ENCODE peak calls at places on chromosome 1, in five cellular contexts. I is left colon, H is cerebellar cortex, O is HFF-Myc, S is GM23248. Y is an unnamed sample.
A peak's percentile ranks its signal among the peaks of the same experiment; 100 is the strongest.

GRCh38 chr1:93844262-93845045 is 34.6 kb downstream of the DNTTIP2 start:
- DNase-seq in I (peak; percentile 52), O (peak; percentile 72), H (peak; percentile 77), S (peak; percentile 90), Y (no peak)

GRCh38 chr1:202940561-202940960 is 13.5 kb upstream of the KLHL12 start:
- DNase-seq in I (no peak), S (no peak), H (no peak), O (no peak), Y (no peak)

GRCh38 chr1:229221106-229222019 is 49.5 kb upstream of the RAB4A start:
- DNase-seq in H (no peak), S (no peak), O (no peak), I (peak; percentile 71), Y (no peak)

GRCh38 chr1:78132174-78132972 is 86.6 kb downstream of the GIPC2 start:
- DNase-seq in O (no peak), H (no peak), I (no peak), S (no peak), Y (no peak)

GRCh38 chr1:169712309-169712631 is 850 bp upstream of the SELL start:
- DNase-seq in H (no peak), I (no peak), S (no peak), O (no peak), Y (no peak)

GRCh38 chr1:219163401-219163954 is 10.2 kb upstream of the LYPLAL1 start:
- DNase-seq in S (no peak), O (no peak), H (no peak), I (no peak), Y (no peak)

GRCh38 chr1:238892612-238893011 is 493.8 kb upstream of the CHRM3 start:
- DNase-seq in I (no peak), S (peak; percentile 0), O (no peak), H (no peak), Y (no peak)

GRCh38 chr1:41507836-41508235 is 23.4 kb upstream of the EDN2 start:
- DNase-seq in I (no peak), S (no peak), H (no peak), O (no peak), Y (no peak)

GRCh38 chr1:233394860-233395717 is 67.6 kb downstream of the MAP3K21 start:
- DNase-seq in I (no peak), S (peak; percentile 70), H (peak; percentile 87), O (peak; percentile 32), Y (peak; percentile 61)